ENCODE peak calls at places on chromosomes 1 and 21, in nine cellular contexts. N is stimulated activated CD8-positive, alpha-beta memory T cell treated with anti-CD3 and anti-CD28 coated beads, Interleukin-15, amount 100 ng/mL, for 1 hour; W is glutamatergic neuron; S is activated T-helper 1 cell treated with anti-CD3 and anti-CD28 coated beads, Interleukin-12 subunit alpha, Interleukin-12 subunit beta, Interleukin-2, Interleukin-4 antibody, amounts not matched to agents 30 ng/mL and 10 ng/mL and 1 ng/mL, durations not matched to agents 14 hours and 24 hours and 36 hours; F is head of caudate nucleus; A is T-helper 2 cell; Z is anterior cingulate cortex; V is RPMI8226; O is T1000. I is an unnamed sample.

GRCh38 chr1:36920371-36920770 is 113.9 kb downstream of the GRIK3 start:
- DNase-seq in Z (no peak), W (no peak), O (no peak), N (no peak), A (no peak), F (no peak), S (no peak), V (no peak), I (no peak)

GRCh38 chr1:227192163-227192562 is 126.1 kb downstream of the CDC42BPA start:
- DNase-seq in Z (peak; percentile 2), S (peak; percentile 2), N (no peak), V (peak; percentile 94), A (no peak), W (no peak), O (peak; percentile 10), F (no peak), I (no peak)

GRCh38 chr1:71298633-71299032 is 217.8 kb upstream of the ZRANB2 start:
- DNase-seq in A (no peak), F (no peak), Z (no peak), W (no peak), O (no peak), S (no peak), N (no peak), V (no peak), I (no peak)

GRCh38 chr21:37551406-37552355 is 185.1 kb downstream of the DYRK1A start:
- DNase-seq in A (no peak), O (no peak), Z (no peak), N (no peak), W (no peak), S (no peak), F (no peak), V (no peak), I (no peak)

GRCh38 chr1:158180741-158181576 is at the start of gene CD1D:
- DNase-seq in W (peak; percentile 60), O (no peak), S (no peak), F (peak; percentile 31), N (no peak), A (no peak), V (peak; percentile 11), Z (peak; percentile 6), I (peak; percentile 47)

GRCh38 chr1:1806890-1807289 is 28.6 kb upstream of the NADK start:
- DNase-seq in F (peak; percentile 54), Z (peak; percentile 49), A (no peak), N (no peak), S (no peak), O (no peak), V (no peak), W (no peak), I (no peak)

GRCh38 chr1:27301582-27302199 is 20.3 kb upstream of the TMEM222 start:
- DNase-seq in V (no peak), F (no peak), W (no peak), A (no peak), O (no peak), Z (no peak), N (no peak), S (no peak), I (no peak)

GRCh38 chr1:214550339-214551051 is 907 bp downstream of the PTPN14 start:
- DNase-seq in F (no peak), N (no peak), Z (no peak), S (no peak), V (no peak), W (no peak), O (no peak), A (no peak), I (no peak)

GRCh38 chr1:182119631-182120030 is 58.1 kb upstream of the ZNF648 start:
- DNase-seq in A (no peak), V (no peak), F (no peak), Z (no peak), W (no peak), N (no peak), O (no peak), S (no peak), I (no peak)

GRCh38 chr1:30598571-30599114 is 124.7 kb downstream of the MATN1 start:
- DNase-seq in F (no peak), N (no peak), Z (no peak), V (no peak), W (no peak), S (no peak), A (no peak), O (no peak), I (no peak)

GRCh38 chr21:46377789-46378188 is 53.8 kb downstream of the PCNT start:
- DNase-seq in W (no peak), F (no peak), A (no peak), O (no peak), N (no peak), V (no peak), Z (no peak), S (no peak), I (no peak)

GRCh38 chr1:112522621-112523020 is 13.9 kb downstream of the WNT2B start:
- DNase-seq in N (no peak), S (no peak), W (no peak), O (peak; percentile 69), V (no peak), A (no peak), Z (no peak), F (no peak), I (no peak)

GRCh38 chr1:187051618-187052232 is 223.0 kb downstream of the PLA2G4A start:
- DNase-seq in Z (no peak), N (no peak), O (no peak), A (no peak), V (peak; percentile 62), S (no peak), W (no peak), F (peak; percentile 36), I (no peak)

GRCh38 chr21:15992171-15992570 is 262.4 kb downstream of the USP25 start:
- DNase-seq in Z (no peak), F (no peak), O (no peak), S (no peak), V (no peak), N (no peak), W (no peak), A (no peak), I (no peak)

GRCh38 chr1:112735752-112736151 is 20.6 kb upstream of the PPM1J start:
- DNase-seq in S (no peak), N (no peak), A (no peak), O (no peak), V (no peak), W (no peak), F (no peak), Z (no peak), I (no peak)

GRCh38 chr1:181014431-181015257 is 8.0 kb downstream of the STX6 start:
- DNase-seq in A (no peak), W (no peak), N (no peak), Z (no peak), F (no peak), S (no peak), V (no peak), O (no peak), I (no peak)

I was measured in GDM1.